ENCODE peak calls at places on chromosome 1, in seven cellular contexts. A, Z, B, M, N, S and F are unnamed samples.
A peak's percentile ranks its signal among the peaks of the same experiment; 100 is the strongest.

GRCh38 chr1:58108783-58109182 is 437.7 kb downstream of the OMA1 start:
- DNase-seq in S (no peak), B (no peak), Z (no peak), M (no peak), A (no peak), N (no peak), F (no peak)

GRCh38 chr1:59672851-59673574 is 141.7 kb upstream of the HOOK1 start:
- DNase-seq in Z (no peak), M (no peak), A (no peak), N (no peak), S (no peak), B (no peak), F (peak; percentile 88)

GRCh38 chr1:192579319-192579738 is 3.8 kb downstream of the RGS1 start:
- DNase-seq in N (peak; percentile 8), Z (no peak), S (no peak), M (no peak), B (no peak), A (no peak), F (peak; percentile 85)

GRCh38 chr1:177571485-177572076 is 398.3 kb downstream of the SEC16B start:
- DNase-seq in S (no peak), Z (no peak), N (no peak), B (no peak), A (no peak), M (no peak), F (peak; percentile 25)

GRCh38 chr1:152036316-152037216 is at the start of gene S100A11:
- DNase-seq in S (peak; percentile 95), N (peak; percentile 77), M (no peak), A (peak; percentile 67), B (peak; percentile 98), Z (peak; percentile 85), F (peak; percentile 82)

GRCh38 chr1:15290382-15290781 is 43.4 kb downstream of the FHAD1 start:
- DNase-seq in B (no peak), S (no peak), Z (no peak), N (no peak), A (no peak), M (peak; percentile 63), F (peak; percentile 96)

GRCh38 chr1:26923711-26924110 is 2.2 kb downstream of the NUDC start:
- DNase-seq in N (no peak), M (no peak), S (no peak), B (no peak), Z (no peak), A (no peak), F (peak; percentile 19)

GRCh38 chr1:229716064-229716463 is 90.0 kb downstream of the URB2 start:
- DNase-seq in A (no peak), B (no peak), S (no peak), N (no peak), Z (peak; percentile 11), M (no peak), F (no peak)

GRCh38 chr1:93681095-93681548 is 515 bp downstream of the BCAR3 start:
- DNase-seq in N (no peak), A (peak; percentile 45), Z (peak; percentile 46), B (peak; percentile 86), M (no peak), S (no peak), F (no peak)

GRCh38 chr1:67832737-67833594 is at the start of gene GNG12:
- DNase-seq in S (peak; percentile 89), N (no peak), A (peak; percentile 64), B (peak; percentile 93), M (peak; percentile 14), Z (peak; percentile 78), F (peak; percentile 74)

GRCh38 chr1:225657462-225657989 is 4.6 kb upstream of the ENAH start:
- DNase-seq in B (no peak), M (peak; percentile 34), N (no peak), S (no peak), Z (no peak), A (no peak), F (peak; percentile 80)

GRCh38 chr1:63705058-63705457 is 68.8 kb upstream of the ROR1 start:
- DNase-seq in N (no peak), Z (no peak), S (peak; percentile 38), A (peak; percentile 18), M (no peak), B (no peak), F (no peak)

GRCh38 chr1:167563579-167564246 is 10.2 kb upstream of the CREG1 start:
- DNase-seq in S (peak; percentile 65), B (no peak), N (no peak), Z (no peak), M (no peak), A (no peak), F (no peak)

GRCh38 chr1:85850238-85850637 is 142.0 kb upstream of the ZNHIT6 start:
- DNase-seq in S (no peak), M (peak; percentile 86), A (no peak), Z (no peak), B (no peak), N (no peak), F (peak; percentile 94)

GRCh38 chr1:209150114-209150513 is 433.4 kb upstream of the CAMK1G start:
- DNase-seq in A (no peak), B (no peak), N (no peak), S (no peak), M (peak; percentile 1), Z (peak; percentile 69), F (peak; percentile 33)

GRCh38 chr1:169989246-169989645 is 85.2 kb downstream of the KIFAP3 start:
- DNase-seq in B (no peak), N (no peak), A (no peak), M (no peak), Z (no peak), S (no peak), F (no peak)

GRCh38 chr1:39266269-39266668 is 61.8 kb downstream of the MACF1 start:
- DNase-seq in B (no peak), A (no peak), S (no peak), M (no peak), N (no peak), Z (no peak), F (peak; percentile 30)

GRCh38 chr1:18716112-18716784 is 85.6 kb downstream of the PAX7 start:
- DNase-seq in A (no peak), B (no peak), N (no peak), M (no peak), S (no peak), Z (no peak), F (no peak)

GRCh38 chr1:27593341-27594326 is 10.3 kb downstream of the AHDC1 start:
- DNase-seq in B (no peak), M (no peak), A (no peak), Z (no peak), S (no peak), N (no peak), F (no peak)

GRCh38 chr1:187032982-187033705 is 204.4 kb downstream of the PLA2G4A start:
- DNase-seq in M (no peak), S (no peak), B (no peak), A (no peak), Z (no peak), N (no peak), F (peak; percentile 2)

GRCh38 chr1:156538711-156539440 is 33.5 kb downstream of the IQGAP3 start:
- DNase-seq in B (no peak), S (no peak), M (no peak), Z (no peak), A (no peak), N (no peak), F (no peak)

GRCh38 chr1:156534424-156535060 is 34.0 kb upstream of the MEF2D start:
- DNase-seq in N (no peak), Z (no peak), A (no peak), B (no peak), S (no peak), M (no peak), F (no peak)

GRCh38 chr1:156539824-156540223 is 32.5 kb downstream of the IQGAP3 start:
- DNase-seq in M (no peak), N (no peak), B (no peak), Z (no peak), A (no peak), S (no peak), F (no peak)

GRCh38 chr1:156533568-156534220 is 33.1 kb upstream of the MEF2D start:
- DNase-seq in S (no peak), B (no peak), A (no peak), N (no peak), M (no peak), Z (no peak), F (no peak)

DNA sequence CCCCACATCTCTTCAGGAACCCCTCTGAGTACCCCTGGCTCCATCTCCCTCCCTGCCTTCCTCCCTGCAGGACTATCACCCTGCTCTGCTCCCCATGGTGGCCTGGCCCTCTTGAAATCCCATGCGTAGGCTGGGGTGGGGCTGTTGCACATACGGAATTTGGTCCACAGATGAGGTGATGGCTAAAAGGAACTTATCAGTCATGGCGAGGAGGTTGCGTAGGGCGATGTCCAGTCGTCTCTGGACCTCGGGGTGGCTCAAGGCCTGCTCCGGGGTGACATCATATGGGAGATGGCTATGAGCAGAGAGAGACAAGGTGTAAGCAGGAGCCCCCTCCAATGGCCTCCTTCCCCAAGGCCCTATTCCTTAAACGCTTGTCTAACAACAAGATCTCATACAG is 35.3 kb downstream of the IQGAP3 start:
- DNase-seq in Z (no peak), N (no peak), M (no peak), B (no peak), A (no peak), S (no peak), F (no peak)
- TF ChIP-seq CTCF in Z (no peak), N (no peak), M (no peak), B (no peak), A (no peak), S (no peak), F (no peak)

GRCh38 chr1:199247891-199248290 is 609.1 kb downstream of the PTPRC start:
- DNase-seq in Z (no peak), S (no peak), N (no peak), B (no peak), M (no peak), A (no peak), F (no peak)
- TF ChIP-seq CTCF in Z (no peak), S (no peak), N (no peak), B (no peak), M (no peak), A (no peak), F (no peak)

DNA sequence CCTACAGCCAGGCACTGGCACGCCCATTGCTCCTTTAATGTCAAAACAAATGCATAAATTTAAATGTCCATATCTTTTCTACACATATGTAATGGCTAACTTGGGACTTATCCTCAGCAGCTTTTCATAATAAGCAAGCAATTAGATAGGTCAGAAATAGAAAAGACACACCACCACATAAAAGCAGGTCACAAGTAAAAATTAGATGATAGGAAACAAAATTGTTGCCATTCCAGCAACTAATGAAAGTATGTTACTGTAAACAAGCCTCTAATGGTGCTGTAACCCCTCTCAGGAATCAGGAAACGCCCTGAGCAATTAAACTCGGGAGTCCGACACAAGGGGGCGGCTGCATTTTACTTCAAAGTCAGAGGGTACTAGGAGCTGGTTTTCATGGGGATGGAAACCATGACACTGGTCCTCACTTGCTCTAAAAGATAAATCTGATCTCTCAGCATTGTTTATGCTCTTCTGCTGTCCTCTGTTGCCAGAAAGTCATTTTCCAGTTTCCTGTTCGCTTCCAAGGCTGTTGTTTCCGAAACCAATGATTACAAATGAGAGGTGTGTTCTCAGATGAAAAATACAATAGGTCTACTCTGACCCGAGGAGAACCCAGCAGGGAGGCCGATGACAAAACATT is 93.4 kb downstream of the TGFBR3 start:
- DNase-seq in Z (no peak), B (no peak), M (no peak), S (no peak), N (no peak), A (no peak), F (no peak)
- TF ChIP-seq CTCF in Z (no peak), B (no peak), M (no peak), S (no peak), N (no peak), A (no peak), F (no peak)

DNA sequence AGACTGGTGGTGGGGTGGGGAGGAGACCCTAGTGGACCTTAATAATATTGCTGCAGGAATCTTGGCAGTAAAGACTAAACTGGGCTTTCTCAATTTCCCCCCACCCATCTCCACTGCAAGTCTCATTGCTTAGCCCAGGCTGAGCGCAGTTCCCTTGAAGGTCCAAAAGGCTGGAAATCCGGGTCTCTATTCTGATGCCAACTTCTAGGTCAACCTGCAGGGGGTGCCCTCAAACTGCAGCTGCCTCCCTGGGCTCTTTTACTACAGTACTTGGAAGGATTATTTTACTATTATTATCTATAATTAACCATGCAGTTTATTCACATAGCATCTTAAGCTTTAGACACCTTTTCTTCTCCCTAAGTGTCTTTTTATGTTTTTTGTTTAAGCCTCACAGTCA is 85.4 kb upstream of the WARS2 start:
- DNase-seq in M (no peak), B (no peak), A (no peak), Z (no peak), S (no peak), N (no peak), F (no peak)
- TF ChIP-seq CTCF in M (no peak), B (no peak), A (peak; percentile 4), Z (peak; percentile 14), S (no peak), N (no peak), F (peak; percentile 30)